ENCODE peak calls at places on chromosomes 13 and 19, in four cellular contexts. X, H, M and G are unnamed samples.

GRCh38 chr19:51702103-51702753 is 9.1 kb downstream of the SPACA6 start:
- DNase-seq in X (peak; percentile 88), M (peak; percentile 84), H (peak; percentile 23), G (peak; percentile 94)

GRCh38 chr13:30331331-30331771 is 24.0 kb upstream of the KATNAL1 start:
- DNase-seq in M (peak; percentile 26), H (no peak), X (no peak), G (peak; percentile 68)

GRCh38 chr19:41575998-41576397 is at the start of gene CEACAM21:
- DNase-seq in X (peak; percentile 89), H (no peak), M (peak; percentile 66), G (no peak)

GRCh38 chr19:54312436-54313362 is at the start of gene LILRA5:
- DNase-seq in X (peak; percentile 69), H (no peak), M (no peak), G (peak; percentile 70)

GRCh38 chr19:46015080-46015960 is 7.5 kb downstream of the PGLYRP1 start:
- DNase-seq in X (peak; percentile 92), M (peak; percentile 83), H (peak; percentile 5), G (peak; percentile 60)

GRCh38 chr13:99834246-99834645 is 137.3 kb downstream of the ZIC5 start:
- DNase-seq in M (no peak), X (no peak), H (no peak), G (no peak)

GRCh38 chr19:57656346-57656745 is 12.4 kb upstream of the ZSCAN4 start:
- DNase-seq in M (no peak), H (no peak), X (no peak), G (no peak)

GRCh38 chr13:50277906-50278305 is 262.7 kb downstream of the KCNRG start:
- DNase-seq in M (no peak), H (no peak), X (no peak), G (no peak)

GRCh38 chr13:108609353-108609752 is 20.1 kb upstream of the MYO16 start:
- DNase-seq in M (no peak), H (no peak), X (no peak), G (no peak)

GRCh38 chr19:3047307-3048189 is 14.7 kb downstream of the TLE5 start:
- DNase-seq in X (peak; percentile 86), M (peak; percentile 92), H (no peak), G (peak; percentile 87)

GRCh38 chr19:13865578-13866462 is 11.1 kb upstream of the NANOS3 start:
- DNase-seq in X (no peak), M (no peak), H (no peak), G (no peak)

GRCh38 chr19:13627531-13627930 is 121.3 kb upstream of the CACNA1A start:
- DNase-seq in X (no peak), H (no peak), M (no peak), G (no peak)

GRCh38 chr13:77325371-77325941 is 1.4 kb downstream of the MYCBP2 start:
- DNase-seq in H (no peak), X (no peak), M (no peak), G (no peak)

GRCh38 chr13:73684286-73684685 is 449.9 kb downstream of the KLF12 start:
- DNase-seq in M (no peak), H (no peak), X (no peak), G (no peak)

GRCh38 chr13:77056382-77056781 is 29.4 kb upstream of the FBXL3 start:
- DNase-seq in H (no peak), X (no peak), M (no peak), G (no peak)

GRCh38 chr13:28494861-28495585 is at the start of gene FLT1:
- DNase-seq in X (peak; percentile 45), H (no peak), M (no peak), G (peak; percentile 56)

GRCh38 chr19:33756177-33756576 is 40.5 kb upstream of the KCTD15 start:
- DNase-seq in M (no peak), H (no peak), X (no peak), G (no peak)

GRCh38 chr13:96403241-96403640 is 313.3 kb downstream of the HS6ST3 start:
- DNase-seq in X (no peak), H (no peak), M (no peak), G (no peak)

GRCh38 chr19:55000761-55001160 is 34.6 kb downstream of the NLRP2 start:
- DNase-seq in M (no peak), X (no peak), H (no peak), G (no peak)

GRCh38 chr19:17090501-17091074 is 15.0 kb downstream of the MYO9B start:
- DNase-seq in X (peak; percentile 59), H (no peak), M (no peak), G (no peak)

GRCh38 chr13:24500977-24501376 is 11.6 kb downstream of the PARP4 start:
- DNase-seq in X (no peak), M (no peak), H (no peak), G (no peak)

GRCh38 chr13:35485451-35485850 is 9.0 kb upstream of the MAB21L1 start:
- DNase-seq in X (no peak), H (no peak), M (no peak), G (no peak)

GRCh38 chr19:7072541-7072940 is 3.0 kb downstream of the ZNF557 start:
- DNase-seq in M (no peak), H (no peak), X (no peak), G (no peak)

GRCh38 chr13:75920536-75920935 is 284.4 kb downstream of the LMO7 start:
- DNase-seq in X (no peak), H (no peak), M (no peak), G (no peak)

DNA sequence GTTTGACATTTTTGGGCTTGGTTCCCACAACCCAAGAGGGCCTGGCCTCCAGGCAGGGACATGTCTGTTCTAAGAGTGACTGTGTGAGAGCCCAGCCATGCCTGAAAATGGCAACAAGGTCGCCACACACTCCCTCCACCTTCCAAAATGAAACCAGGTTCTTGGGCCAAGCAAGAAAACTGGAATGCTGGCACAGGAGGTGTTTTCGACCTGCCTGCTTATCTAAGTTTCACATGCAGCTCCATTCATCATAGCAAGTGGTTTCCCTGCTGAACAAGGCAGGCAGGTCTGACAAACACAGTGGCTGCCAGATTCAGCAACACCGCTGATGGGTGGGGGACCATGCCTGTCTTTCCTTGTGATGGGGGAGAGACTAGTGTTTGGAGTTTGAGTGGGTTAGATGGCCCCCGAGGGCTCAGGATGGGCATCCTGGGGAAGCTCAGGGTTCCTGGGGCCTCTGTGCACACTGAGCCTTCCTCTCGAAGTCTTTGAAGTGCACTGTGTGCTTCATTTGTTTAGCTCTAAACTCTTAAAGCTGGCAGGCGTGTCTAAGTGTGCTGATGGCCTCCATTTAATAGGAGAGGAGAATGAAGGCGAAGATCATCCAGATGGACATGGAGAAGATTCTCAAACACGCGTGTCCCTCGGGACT is 17.9 kb upstream of the GAS6 start:
- DNase-seq in M (no peak), H (no peak), X (no peak), G (no peak)
- H3K27ac ChIP-seq in M (peak overlapping the region; percentile 1), H (no peak overlapping the region), X (peak overlapping the region; percentile 77), G (peak overlapping the region; percentile 91)

DNA sequence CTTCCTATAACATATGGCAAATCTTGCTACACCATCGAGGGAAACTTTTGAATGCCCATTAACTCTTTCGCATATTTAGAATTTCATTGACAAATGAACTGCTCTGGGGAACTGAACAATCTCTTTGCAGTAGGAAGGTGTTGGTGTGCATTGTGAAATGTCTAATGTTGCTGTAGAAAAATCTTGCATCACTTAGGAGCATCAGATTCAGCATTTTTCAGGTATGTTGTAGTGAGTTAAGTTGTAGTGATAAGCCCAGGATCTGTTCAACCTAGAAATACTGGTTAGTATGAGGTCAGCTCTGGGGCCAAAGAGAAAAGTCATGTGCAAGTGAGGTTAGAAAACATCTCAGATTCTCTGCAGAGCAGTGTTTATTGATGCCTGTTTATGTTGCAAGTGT is 4.1 kb downstream of the FRY start:
- DNase-seq in M (no peak), X (no peak), H (no peak), G (no peak)
- H3K27ac ChIP-seq in M (peak overlapping the region; percentile 51), X (no peak overlapping the region), H (no peak overlapping the region), G (no peak overlapping the region)

GRCh38 chr19:50659318-50660082 is 10.3 kb downstream of the C19orf81 start:
- DNase-seq in H (no peak), M (no peak), X (no peak), G (no peak)

GRCh38 chr19:50661675-50662441 is 12.6 kb downstream of the C19orf81 start:
- DNase-seq in X (no peak), M (no peak), H (no peak), G (peak; percentile 70)

GRCh38 chr19:50661087-50661486 is 11.8 kb downstream of the C19orf81 start:
- DNase-seq in H (no peak), X (no peak), M (no peak), G (no peak)

GRCh38 chr19:50658438-50659317 is 9.4 kb downstream of the C19orf81 start:
- DNase-seq in X (peak; percentile 80), M (peak; percentile 39), H (peak; percentile 77), G (peak; percentile 65)

GRCh38 chr19:50660083-50660366 is 10.8 kb downstream of the C19orf81 start:
- DNase-seq in M (no peak), X (no peak), H (no peak), G (no peak)
- H3K27ac ChIP-seq in M (no peak overlapping the region), X (no peak overlapping the region), H (no peak overlapping the region), G (no peak overlapping the region)

GRCh38 chr19:50551713-50552187 is 16.5 kb downstream of the LRRC4B start:
- DNase-seq in X (no peak), M (no peak), H (peak; percentile 51), G (no peak)

GRCh38 chr19:50551034-50551712 is 17.1 kb downstream of the LRRC4B start:
- DNase-seq in H (peak; percentile 26), M (no peak), X (no peak), G (no peak)

GRCh38 chr19:50549927-50550593 is 18.2 kb downstream of the LRRC4B start:
- DNase-seq in M (no peak), H (no peak), X (no peak), G (no peak)

GRCh38 chr19:50549059-50549926 is 18.9 kb downstream of the LRRC4B start:
- DNase-seq in M (no peak), X (no peak), H (peak; percentile 47), G (no peak)

DNA sequence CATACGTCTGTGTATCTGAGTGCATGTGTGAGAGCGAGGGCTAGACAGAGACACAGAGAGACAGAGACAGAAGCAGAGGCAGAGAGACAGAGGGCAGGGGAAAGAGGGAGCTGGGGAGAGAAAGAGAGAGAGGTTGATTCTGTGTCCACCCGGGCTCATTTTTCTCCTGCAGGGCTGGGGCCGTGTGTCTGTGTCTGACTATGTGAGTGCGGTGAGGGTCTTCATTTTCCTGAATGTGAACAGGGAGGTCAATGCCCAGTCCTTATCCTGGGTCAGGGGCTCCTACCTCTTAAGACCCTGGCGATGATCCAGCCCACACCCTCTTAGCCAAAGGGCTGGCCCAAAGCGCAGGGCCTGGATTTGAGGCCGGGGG is 17.7 kb downstream of the LRRC4B start:
- DNase-seq in M (no peak), H (no peak), X (no peak), G (no peak)
- H3K27ac ChIP-seq in M (no peak overlapping the region), H (peak overlapping the region; percentile 99), X (no peak overlapping the region), G (no peak overlapping the region)

DNA sequence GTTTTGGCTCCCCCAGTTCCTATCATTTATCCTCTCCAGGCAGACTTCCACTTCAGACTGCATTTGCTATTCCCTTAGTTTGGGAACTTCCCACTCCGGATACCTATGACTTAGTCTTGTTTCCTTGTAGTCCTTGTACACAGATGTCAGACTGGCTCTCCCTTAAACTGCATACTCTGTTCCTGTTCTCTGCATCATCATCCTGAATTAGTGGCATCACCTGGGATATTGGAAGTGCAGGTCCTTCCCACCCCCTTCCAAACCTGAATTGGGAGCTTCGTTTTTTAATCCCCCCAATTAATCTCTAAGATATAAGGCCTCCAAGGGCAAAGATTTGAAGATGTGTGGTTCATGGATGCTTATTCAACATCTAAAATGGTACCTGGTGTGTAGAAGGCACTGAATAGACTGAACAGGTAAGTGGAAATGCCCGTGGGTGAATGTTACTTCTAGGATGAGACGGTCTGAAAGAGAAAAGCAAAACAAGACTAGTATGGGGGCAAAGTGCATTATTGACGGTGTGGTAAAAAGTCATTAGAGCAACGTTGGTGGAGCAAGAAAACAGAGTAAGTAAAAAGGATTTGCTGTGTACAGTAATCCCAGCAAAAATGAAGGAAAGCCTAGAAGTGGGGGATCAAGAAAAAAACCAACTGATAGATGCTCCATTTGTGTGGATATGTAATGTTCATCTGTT is 9.6 kb downstream of the MIR17HG start:
- DNase-seq in X (no peak), M (no peak), H (no peak), G (no peak)
- H3K27ac ChIP-seq in X (no peak overlapping the region), M (no peak overlapping the region), H (no peak overlapping the region), G (no peak overlapping the region)